ENCODE peak calls at places on chromosome X, in seven cellular contexts. L, Z, H, K, M, E and G are unnamed samples.

GRCh38 chrX:24341795-24342194 is 18.6 kb upstream of the SUPT20HL1 start:
- DNase-seq in L (peak), Z (no peak), H (no peak), K (no peak), M (no peak), E (no peak), G (no peak)

GRCh38 chrX:153649178-153649914 is 2.3 kb downstream of the DUSP9 start:
- DNase-seq in L (no peak), Z (no peak), H (peak), K (peak), M (peak), E (peak), G (peak)

GRCh38 chrX:79146552-79147390 is 2.3 kb downstream of the GPR174 start:
- DNase-seq in L (no peak), Z (no peak), H (no peak), K (no peak), M (no peak), E (no peak), G (no peak)

GRCh38 chrX:110143454-110144210 is 140.7 kb downstream of the TMEM164 start:
- DNase-seq in L (no peak), Z (no peak), H (no peak), K (no peak), M (no peak), E (no peak), G (no peak)

GRCh38 chrX:138886769-138887168 is 175.3 kb upstream of the FGF13 start:
- DNase-seq in L (no peak), Z (no peak), H (no peak), K (no peak), M (no peak), E (no peak), G (no peak)

GRCh38 chrX:74535211-74535621 is 79.2 kb downstream of the RLIM start:
- DNase-seq in L (peak), Z (no peak), H (peak), K (peak), M (peak), E (peak), G (peak)

GRCh38 chrX:151384807-151385206 is 12.2 kb upstream of the VMA21 start:
- DNase-seq in L (no peak), Z (no peak), H (no peak), K (peak), M (no peak), E (no peak), G (peak)

GRCh38 chrX:133645251-133645650 is 230.0 kb upstream of the GPC4 start:
- DNase-seq in L (no peak), Z (no peak), H (no peak), K (no peak), M (no peak), E (no peak), G (no peak)

GRCh38 chrX:134631404-134632346 is 26.6 kb downstream of the PLAC1 start:
- DNase-seq in L (peak), Z (no peak), H (no peak), K (no peak), M (no peak), E (no peak), G (peak)

GRCh38 chrX:131746491-131746968 is 202.7 kb downstream of the OR13H1 start:
- DNase-seq in L (no peak), Z (no peak), H (no peak), K (peak), M (peak), E (no peak), G (no peak)

GRCh38 chrX:52811065-52811625 is at the start of gene XAGE5:
- DNase-seq in L (no peak), Z (no peak), H (no peak), K (no peak), M (no peak), E (no peak), G (no peak)

GRCh38 chrX:140439455-140439854 is 65.4 kb downstream of the SOX3 start:
- DNase-seq in L (peak), Z (no peak), H (peak), K (no peak), M (no peak), E (no peak), G (peak)

GRCh38 chrX:52346462-52347165 is 22.2 kb upstream of the XAGE2 start:
- DNase-seq in L (no peak), Z (no peak), H (no peak), K (no peak), M (peak), E (no peak), G (no peak)

GRCh38 chrX:2397648-2398340 is 103.0 kb downstream of the DHRSX start:
- DNase-seq in L (peak), Z (no peak), H (no peak), K (no peak), M (no peak), E (peak), G (no peak)

GRCh38 chrX:101931104-101931493 is 728 bp downstream of the ZMAT1 start:
- DNase-seq in L (no peak), Z (no peak), H (no peak), K (no peak), M (no peak), E (peak), G (peak)

GRCh38 chrX:77160301-77160700 is 286.9 kb upstream of the FGF16 start:
- DNase-seq in L (no peak), Z (no peak), H (peak), K (no peak), M (no peak), E (no peak), G (peak)

GRCh38 chrX:150692837-150693781 is at the start of gene MTMR1:
- DNase-seq in L (no peak), Z (no peak), H (no peak), K (peak), M (peak), E (peak), G (peak)

GRCh38 chrX:11745881-11746280 is 12.2 kb upstream of the MSL3 start:
- DNase-seq in L (no peak), Z (no peak), H (no peak), K (no peak), M (no peak), E (no peak), G (no peak)

GRCh38 chrX:21655901-21656586 is 2.1 kb downstream of the KLHL34 start:
- DNase-seq in L (no peak), Z (no peak), H (no peak), K (no peak), M (no peak), E (no peak), G (no peak)